ENCODE peak calls at places on chromosome 4, in six cellular contexts. One of them, this sample, is unnamed.

GRCh38 chr4:53490965-53491622 is 100.2 kb downstream of the LNX1 start:
- DNase-seq in astrocyte: peak
- DNase-seq in esophagus squamous epithelium: no peak
- DNase-seq in PC-9: no peak
- DNase-seq in caudate nucleus: no peak
- DNase-seq in heart left ventricle: peak
- DNase-seq in this sample: no peak

GRCh38 chr4:108725457-108725856 is 37.4 kb downstream of the ETNPPL start:
- DNase-seq in astrocyte: no peak
- DNase-seq in esophagus squamous epithelium: no peak
- DNase-seq in PC-9: no peak
- DNase-seq in caudate nucleus: no peak
- DNase-seq in heart left ventricle: no peak
- DNase-seq in this sample: no peak

GRCh38 chr4:38735870-38736269 is 46.9 kb downstream of the TLR10 start:
- DNase-seq in astrocyte: no peak
- DNase-seq in esophagus squamous epithelium: no peak
- DNase-seq in PC-9: no peak
- DNase-seq in caudate nucleus: no peak
- DNase-seq in heart left ventricle: no peak
- DNase-seq in this sample: no peak

GRCh38 chr4:65416875-65417274 is 253.4 kb downstream of the EPHA5 start:
- DNase-seq in astrocyte: peak
- DNase-seq in esophagus squamous epithelium: no peak
- DNase-seq in PC-9: no peak
- DNase-seq in caudate nucleus: no peak
- DNase-seq in heart left ventricle: no peak
- DNase-seq in this sample: no peak

GRCh38 chr4:88610771-88611170 is 18.5 kb downstream of the HERC3 start:
- DNase-seq in astrocyte: peak
- DNase-seq in esophagus squamous epithelium: no peak
- DNase-seq in PC-9: no peak
- DNase-seq in caudate nucleus: no peak
- DNase-seq in heart left ventricle: peak
- DNase-seq in this sample: no peak

GRCh38 chr4:14375816-14376215 is 626.5 kb upstream of the CPEB2 start:
- DNase-seq in astrocyte: peak
- DNase-seq in esophagus squamous epithelium: no peak
- DNase-seq in PC-9: peak
- DNase-seq in caudate nucleus: no peak
- DNase-seq in heart left ventricle: no peak
- DNase-seq in this sample: no peak

GRCh38 chr4:129926936-129927335 is 831.0 kb downstream of the C4orf33 start:
- DNase-seq in astrocyte: no peak
- DNase-seq in esophagus squamous epithelium: no peak
- DNase-seq in PC-9: no peak
- DNase-seq in caudate nucleus: no peak
- DNase-seq in heart left ventricle: no peak
- DNase-seq in this sample: no peak

GRCh38 chr4:63663870-63664269 is 745.4 kb downstream of the TECRL start:
- DNase-seq in astrocyte: no peak
- DNase-seq in esophagus squamous epithelium: no peak
- DNase-seq in PC-9: no peak
- DNase-seq in caudate nucleus: no peak
- DNase-seq in heart left ventricle: no peak
- DNase-seq in this sample: no peak

GRCh38 chr4:144179152-144179739 is 38.7 kb upstream of the GYPA start:
- DNase-seq in astrocyte: no peak
- DNase-seq in esophagus squamous epithelium: no peak
- DNase-seq in PC-9: no peak
- DNase-seq in caudate nucleus: no peak
- DNase-seq in heart left ventricle: no peak
- DNase-seq in this sample: no peak

GRCh38 chr4:18733956-18734872 is 712.7 kb upstream of the LCORL start:
- DNase-seq in astrocyte: no peak
- DNase-seq in esophagus squamous epithelium: no peak
- DNase-seq in PC-9: no peak
- DNase-seq in caudate nucleus: no peak
- DNase-seq in heart left ventricle: peak
- DNase-seq in this sample: no peak

GRCh38 chr4:106048250-106048931 is 153.1 kb downstream of the NPNT start:
- DNase-seq in astrocyte: peak
- DNase-seq in esophagus squamous epithelium: no peak
- DNase-seq in PC-9: no peak
- DNase-seq in caudate nucleus: no peak
- DNase-seq in heart left ventricle: no peak
- DNase-seq in this sample: no peak

GRCh38 chr4:137393043-137393442 is 139.3 kb downstream of the PCDH18 start:
- DNase-seq in astrocyte: peak
- DNase-seq in esophagus squamous epithelium: no peak
- DNase-seq in PC-9: no peak
- DNase-seq in caudate nucleus: no peak
- DNase-seq in heart left ventricle: peak
- DNase-seq in this sample: no peak

GRCh38 chr4:114109776-114110175 is 130.3 kb upstream of the ARSJ start:
- DNase-seq in astrocyte: no peak
- DNase-seq in esophagus squamous epithelium: no peak
- DNase-seq in PC-9: no peak
- DNase-seq in caudate nucleus: no peak
- DNase-seq in heart left ventricle: no peak
- DNase-seq in this sample: no peak

GRCh38 chr4:38195486-38195885 is 235.3 kb downstream of the PTTG2 start:
- DNase-seq in astrocyte: no peak
- DNase-seq in esophagus squamous epithelium: no peak
- DNase-seq in PC-9: no peak
- DNase-seq in caudate nucleus: no peak
- DNase-seq in heart left ventricle: no peak
- DNase-seq in this sample: no peak

GRCh38 chr4:95534032-95534431 is 14.7 kb downstream of the UNC5C start:
- DNase-seq in astrocyte: no peak
- DNase-seq in esophagus squamous epithelium: no peak
- DNase-seq in PC-9: no peak
- DNase-seq in caudate nucleus: no peak
- DNase-seq in heart left ventricle: no peak
- DNase-seq in this sample: no peak

GRCh38 chr4:122873752-122874151 is 47.1 kb downstream of the FGF2 start:
- DNase-seq in astrocyte: peak
- DNase-seq in esophagus squamous epithelium: no peak
- DNase-seq in PC-9: no peak
- DNase-seq in caudate nucleus: no peak
- DNase-seq in heart left ventricle: no peak
- DNase-seq in this sample: no peak

GRCh38 chr4:10732235-10732975 is 47.8 kb upstream of the CLNK start:
- DNase-seq in astrocyte: no peak
- DNase-seq in esophagus squamous epithelium: no peak
- DNase-seq in PC-9: no peak
- DNase-seq in caudate nucleus: no peak
- DNase-seq in heart left ventricle: no peak
- DNase-seq in this sample: no peak

GRCh38 chr4:111632752-111633151 is 512.5 kb upstream of the FAM241A start:
- DNase-seq in astrocyte: peak
- DNase-seq in esophagus squamous epithelium: no peak
- DNase-seq in PC-9: no peak
- DNase-seq in caudate nucleus: no peak
- DNase-seq in heart left ventricle: no peak
- DNase-seq in this sample: no peak

GRCh38 chr4:3484057-3484973 is 21.2 kb downstream of the DOK7 start:
- DNase-seq in astrocyte: no peak
- DNase-seq in esophagus squamous epithelium: no peak
- DNase-seq in PC-9: peak
- DNase-seq in caudate nucleus: no peak
- DNase-seq in heart left ventricle: peak
- DNase-seq in this sample: no peak
- H3K27ac ChIP-seq in astrocyte: no peak
- H3K27ac ChIP-seq in esophagus squamous epithelium: no peak
- H3K27ac ChIP-seq in PC-9: peak
- H3K27ac ChIP-seq in caudate nucleus: no peak
- H3K27ac ChIP-seq in heart left ventricle: peak
- H3K27ac ChIP-seq in this sample: no peak

GRCh38 chr4:168719725-168720124 is 222.9 kb downstream of the PALLD start:
- DNase-seq in astrocyte: no peak
- DNase-seq in esophagus squamous epithelium: no peak
- DNase-seq in PC-9: no peak
- DNase-seq in caudate nucleus: no peak
- DNase-seq in heart left ventricle: no peak
- DNase-seq in this sample: no peak
- H3K27ac ChIP-seq in astrocyte: no peak
- H3K27ac ChIP-seq in esophagus squamous epithelium: no peak
- H3K27ac ChIP-seq in PC-9: no peak
- H3K27ac ChIP-seq in caudate nucleus: no peak
- H3K27ac ChIP-seq in heart left ventricle: peak
- H3K27ac ChIP-seq in this sample: no peak

GRCh38 chr4:140408974-140409373 is 18.5 kb downstream of the CLGN start:
- DNase-seq in astrocyte: no peak
- DNase-seq in esophagus squamous epithelium: no peak
- DNase-seq in PC-9: no peak
- DNase-seq in caudate nucleus: no peak
- DNase-seq in heart left ventricle: no peak
- DNase-seq in this sample: no peak
- H3K27ac ChIP-seq in astrocyte: no peak
- H3K27ac ChIP-seq in esophagus squamous epithelium: no peak
- H3K27ac ChIP-seq in PC-9: no peak
- H3K27ac ChIP-seq in caudate nucleus: no peak
- H3K27ac ChIP-seq in heart left ventricle: no peak
- H3K27ac ChIP-seq in this sample: no peak

GRCh38 chr4:86579941-86580340 is 14.2 kb upstream of the PTPN13 start:
- DNase-seq in astrocyte: no peak
- DNase-seq in esophagus squamous epithelium: no peak
- DNase-seq in PC-9: no peak
- DNase-seq in caudate nucleus: no peak
- DNase-seq in heart left ventricle: no peak
- DNase-seq in this sample: no peak
- H3K27ac ChIP-seq in astrocyte: no peak
- H3K27ac ChIP-seq in esophagus squamous epithelium: no peak
- H3K27ac ChIP-seq in PC-9: no peak
- H3K27ac ChIP-seq in caudate nucleus: no peak
- H3K27ac ChIP-seq in heart left ventricle: no peak
- H3K27ac ChIP-seq in this sample: no peak

DNA sequence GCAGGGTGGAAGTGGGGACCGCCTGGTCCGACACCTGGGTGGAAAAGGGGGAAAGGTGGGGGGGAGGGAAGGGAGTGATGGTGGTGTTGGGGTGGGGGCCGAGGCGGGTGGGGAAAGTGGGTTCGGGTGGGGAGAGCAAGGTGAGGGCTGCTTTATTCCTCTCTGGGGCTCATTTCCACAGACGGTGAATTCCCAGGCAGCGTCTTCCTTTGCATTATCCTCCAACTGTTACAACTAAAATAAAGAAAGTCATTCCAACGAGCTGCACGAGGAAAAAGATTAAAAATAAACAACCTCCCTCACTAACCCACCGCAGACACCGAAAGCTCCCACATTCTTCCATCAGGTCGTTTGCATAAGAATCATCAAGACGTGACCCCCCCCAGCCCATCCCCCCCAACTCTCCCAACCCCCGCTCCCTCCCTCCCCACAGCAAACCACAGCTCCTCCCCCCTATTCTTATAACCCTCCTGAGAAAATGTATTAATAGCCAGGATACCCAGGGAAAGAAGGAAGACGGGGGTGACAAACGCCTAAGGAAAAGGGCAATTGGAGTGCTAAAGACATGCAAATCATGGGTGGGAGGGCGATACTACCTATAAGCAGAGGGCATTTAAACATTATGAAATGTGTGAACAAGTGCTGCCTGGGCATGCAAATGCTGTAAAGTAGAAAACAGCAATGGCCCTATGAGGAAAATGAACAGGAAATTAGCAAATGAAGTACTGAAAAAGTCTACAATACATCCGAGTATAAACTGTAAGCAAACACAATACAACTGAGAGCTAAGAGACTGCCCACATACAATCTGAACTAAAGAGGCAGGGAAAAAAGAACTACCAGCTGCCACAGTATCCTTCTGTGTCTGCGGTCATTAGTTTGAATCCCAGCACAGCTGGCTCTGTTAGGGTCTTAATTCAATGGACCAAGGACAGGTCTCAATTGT is 2.6 kb downstream of the CXXC4 start:
- DNase-seq in astrocyte: peak
- DNase-seq in esophagus squamous epithelium: no peak
- DNase-seq in PC-9: peak
- DNase-seq in caudate nucleus: peak
- DNase-seq in heart left ventricle: no peak
- DNase-seq in this sample: no peak
- H3K27ac ChIP-seq in astrocyte: peak
- H3K27ac ChIP-seq in esophagus squamous epithelium: peak
- H3K27ac ChIP-seq in PC-9: no peak
- H3K27ac ChIP-seq in caudate nucleus: peak
- H3K27ac ChIP-seq in heart left ventricle: peak
- H3K27ac ChIP-seq in this sample: no peak

GRCh38 chr4:124060261-124060918 is 652.1 kb downstream of the ANKRD50 start:
- DNase-seq in astrocyte: peak
- DNase-seq in esophagus squamous epithelium: no peak
- DNase-seq in PC-9: peak
- DNase-seq in caudate nucleus: no peak
- DNase-seq in heart left ventricle: peak
- DNase-seq in this sample: no peak
- H3K27ac ChIP-seq in astrocyte: no peak
- H3K27ac ChIP-seq in esophagus squamous epithelium: peak
- H3K27ac ChIP-seq in PC-9: peak
- H3K27ac ChIP-seq in caudate nucleus: no peak
- H3K27ac ChIP-seq in heart left ventricle: peak
- H3K27ac ChIP-seq in this sample: no peak

DNA sequence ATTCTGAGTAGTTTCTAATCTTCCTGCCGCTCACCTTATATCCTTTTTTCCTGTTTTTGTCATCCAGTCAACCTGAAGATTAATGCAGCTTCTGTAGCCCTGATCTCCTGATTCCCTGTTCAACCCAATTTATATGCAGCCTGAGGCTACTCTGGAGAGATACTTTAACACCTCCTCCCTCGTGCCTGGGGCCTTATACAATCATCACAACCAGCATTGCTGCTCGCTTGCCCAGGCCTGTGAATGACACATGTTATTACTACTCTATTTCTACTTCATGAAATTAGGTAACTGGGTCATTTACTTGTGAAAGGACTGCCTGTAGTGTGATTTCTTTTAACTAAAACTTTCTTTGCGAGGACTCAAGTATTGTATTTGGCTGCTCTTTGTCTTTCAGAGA is 33.7 kb upstream of the WDR17 start:
- DNase-seq in astrocyte: no peak
- DNase-seq in esophagus squamous epithelium: no peak
- DNase-seq in PC-9: no peak
- DNase-seq in caudate nucleus: no peak
- DNase-seq in heart left ventricle: no peak
- DNase-seq in this sample: no peak
- H3K27ac ChIP-seq in astrocyte: no peak
- H3K27ac ChIP-seq in esophagus squamous epithelium: no peak
- H3K27ac ChIP-seq in PC-9: no peak
- H3K27ac ChIP-seq in caudate nucleus: no peak
- H3K27ac ChIP-seq in heart left ventricle: no peak
- H3K27ac ChIP-seq in this sample: no peak

DNA sequence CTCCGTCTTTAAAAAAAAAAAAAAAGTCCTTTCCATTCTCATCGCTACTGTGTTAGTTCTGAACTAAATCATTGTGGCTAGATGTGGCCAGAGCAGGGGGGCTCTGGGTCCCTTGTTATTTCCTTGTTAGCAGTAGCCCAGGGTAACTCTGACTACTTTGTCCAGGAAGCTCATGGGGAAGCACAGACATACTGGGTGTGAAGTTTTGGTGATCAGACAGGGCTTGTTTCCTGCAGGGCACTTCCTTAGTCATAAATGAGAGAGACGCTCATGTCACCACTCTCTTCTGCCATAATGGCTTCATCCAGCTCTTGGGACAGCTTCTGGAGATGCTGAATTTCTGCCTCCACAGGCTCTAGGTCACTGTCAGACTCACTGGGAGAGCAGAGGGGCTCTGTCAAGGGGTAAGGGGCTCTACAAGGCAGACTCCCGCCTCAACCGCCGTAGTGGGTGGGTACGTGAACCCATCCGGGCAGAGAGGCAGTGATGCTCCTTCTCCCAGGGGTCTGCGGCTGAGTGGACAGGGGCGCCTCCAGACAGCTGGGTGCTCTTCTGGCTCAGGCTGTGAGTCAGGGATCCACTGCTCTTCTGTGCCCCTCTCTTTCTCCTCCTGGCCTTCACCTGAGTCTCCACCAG is 12.9 kb downstream of the STIM2 start:
- DNase-seq in astrocyte: no peak
- DNase-seq in esophagus squamous epithelium: no peak
- DNase-seq in PC-9: no peak
- DNase-seq in caudate nucleus: no peak
- DNase-seq in heart left ventricle: no peak
- DNase-seq in this sample: no peak
- H3K27ac ChIP-seq in astrocyte: no peak
- H3K27ac ChIP-seq in esophagus squamous epithelium: no peak
- H3K27ac ChIP-seq in PC-9: no peak
- H3K27ac ChIP-seq in caudate nucleus: no peak
- H3K27ac ChIP-seq in heart left ventricle: no peak
- H3K27ac ChIP-seq in this sample: peak

This sample was measured in naive thymus-derived CD4-positive, alpha-beta T cell.